ENCODE peak calls at places on chromosomes 1 and 21, in nine cellular contexts. J is retinal pigment epithelial cell, L is SK-N-SH, X is IMR-90, W is A549, S is cardiac muscle cell, M is endodermal cell, R is astrocyte of the spinal cord, I is AG10803. H is an unnamed sample.

GRCh38 chr1:153533689-153534201 is 2.0 kb downstream of the S100A6 start:
- DNase-seq in J (peak), L (no peak), X (peak), W (peak), S (peak), M (peak), R (peak), I (peak), H (peak)

GRCh38 chr1:184804220-184804619 is 49.6 kb upstream of the EDEM3 start:
- DNase-seq in J (no peak), L (no peak), X (no peak), W (no peak), S (no peak), M (no peak), R (no peak), I (no peak), H (no peak)

GRCh38 chr1:155871390-155871789 is 12.0 kb downstream of the SYT11 start:
- DNase-seq in J (peak), L (peak), X (peak), W (no peak), S (peak), M (no peak), R (peak), I (peak), H (no peak)

GRCh38 chr1:59195151-59195550 is 101.7 kb upstream of the FGGY start:
- DNase-seq in J (no peak), L (no peak), X (no peak), W (no peak), S (no peak), M (no peak), R (peak), I (peak), H (no peak)

GRCh38 chr1:183996036-183996376 is 41.5 kb downstream of the COLGALT2 start:
- DNase-seq in J (no peak), L (no peak), X (no peak), W (no peak), S (no peak), M (no peak), R (no peak), I (no peak), H (no peak)

GRCh38 chr1:222794656-222795474 is 20.0 kb upstream of the DISP1 start:
- DNase-seq in J (no peak), L (no peak), X (no peak), W (no peak), S (no peak), M (no peak), R (no peak), I (peak), H (no peak)

GRCh38 chr1:227770812-227771211 is 35.6 kb downstream of the SNAP47 start:
- DNase-seq in J (no peak), L (no peak), X (no peak), W (no peak), S (no peak), M (no peak), R (no peak), I (no peak), H (no peak)

GRCh38 chr1:90671251-90671650 is 45.9 kb downstream of the BARHL2 start:
- DNase-seq in J (no peak), L (no peak), X (no peak), W (no peak), S (no peak), M (no peak), R (no peak), I (no peak), H (no peak)

GRCh38 chr1:153771841-153772593 is 3.2 kb upstream of the SLC27A3 start:
- DNase-seq in J (no peak), L (peak), X (no peak), W (peak), S (no peak), M (peak), R (no peak), I (no peak), H (no peak)

GRCh38 chr1:174682419-174683008 is 234.8 kb downstream of the GPR52 start:
- DNase-seq in J (peak), L (no peak), X (peak), W (no peak), S (peak), M (no peak), R (peak), I (peak), H (no peak)

GRCh38 chr1:29333008-29333407 is 96.7 kb downstream of the PTPRU start:
- DNase-seq in J (no peak), L (no peak), X (no peak), W (no peak), S (no peak), M (no peak), R (no peak), I (no peak), H (no peak)

GRCh38 chr1:34477632-34478141 is 277.2 kb upstream of the GJB5 start:
- DNase-seq in J (no peak), L (no peak), X (no peak), W (no peak), S (no peak), M (peak), R (no peak), I (no peak), H (no peak)

GRCh38 chr1:50978852-50979781 is 9.1 kb downstream of the CDKN2C start:
- DNase-seq in J (no peak), L (peak), X (no peak), W (no peak), S (no peak), M (peak), R (no peak), I (peak), H (no peak)

GRCh38 chr1:51953079-51953478 is 37.4 kb downstream of the RAB3B start:
- DNase-seq in J (no peak), L (no peak), X (no peak), W (no peak), S (no peak), M (no peak), R (no peak), I (no peak), H (no peak)

GRCh38 chr1:112674986-112675727 is 698 bp downstream of the MOV10 start:
- DNase-seq in J (no peak), L (peak), X (peak), W (peak), S (no peak), M (peak), R (peak), I (no peak), H (no peak)
- TF ChIP-seq CTCF in J (no peak), L (peak), X (peak), W (peak), S (no peak), M (peak), R (no peak), I (no peak), H (no peak)

DNA sequence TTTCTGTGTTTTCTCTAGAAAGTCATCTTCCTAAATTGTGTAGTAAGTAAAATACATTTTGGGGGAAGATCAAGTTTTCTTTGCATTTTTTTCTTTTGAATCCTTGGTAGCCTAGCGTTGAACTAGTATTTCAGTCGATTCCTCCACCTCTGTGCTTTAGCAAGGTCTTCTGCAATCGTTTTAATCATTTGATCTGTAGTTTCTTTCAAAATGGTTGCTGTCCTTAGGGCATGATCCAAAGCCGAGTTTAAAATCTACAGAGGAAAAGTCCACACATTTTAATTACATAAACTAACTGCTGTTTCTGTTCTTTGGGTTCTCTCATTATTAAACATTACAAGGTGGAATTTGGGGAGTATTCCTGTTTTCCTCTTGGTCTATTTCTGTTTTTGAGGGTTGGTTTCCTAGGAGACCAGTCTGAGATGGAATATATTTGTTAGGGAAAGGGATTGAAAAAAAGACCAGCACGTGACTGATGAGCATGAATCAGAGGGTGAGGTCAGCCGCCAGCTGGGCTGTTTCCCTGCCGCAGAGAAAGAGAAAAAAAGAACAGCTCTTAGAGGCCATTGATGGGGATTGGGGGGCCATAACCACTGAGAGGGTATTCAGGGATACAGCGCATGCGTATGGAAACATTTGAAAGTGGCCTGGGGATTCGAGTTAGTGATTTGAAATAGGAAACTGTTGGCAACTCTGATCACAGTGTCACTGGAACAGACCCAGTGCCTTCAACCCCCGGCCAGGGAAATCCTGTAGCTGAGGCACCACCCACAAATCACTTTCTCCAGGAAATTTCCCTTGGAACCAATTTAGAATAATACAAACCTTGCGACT is 40.6 kb downstream of the AKNAD1 start:
- DNase-seq in J (peak), L (peak), X (peak), W (no peak), S (peak), M (peak), R (peak), I (peak), H (peak)
- H3K4me3 ChIP-seq in J (peak), L (peak), X (no peak), W (no peak), S (no peak), M (no peak), R (peak), I (peak), H (peak)

DNA sequence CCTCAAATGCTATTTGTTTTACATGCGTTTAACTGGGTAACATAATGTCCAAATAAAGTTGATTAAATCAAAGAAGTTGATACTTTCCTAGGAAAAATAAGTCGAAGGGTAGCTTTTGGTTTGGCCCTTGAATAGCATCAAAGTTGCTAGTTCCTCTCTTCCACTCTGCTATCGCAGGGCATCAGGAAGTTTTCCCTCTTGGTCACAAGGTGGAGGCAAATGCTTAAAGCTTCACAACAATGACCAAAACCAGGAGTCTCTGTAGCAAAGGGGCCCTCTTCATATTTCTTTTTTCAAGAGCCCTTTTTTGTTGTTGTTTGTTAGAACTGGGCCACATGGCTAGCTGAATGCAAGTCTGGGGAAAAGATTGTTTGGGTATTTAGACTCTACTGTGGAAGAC is 668.4 kb downstream of the KCNT2 start:
- DNase-seq in J (no peak), L (no peak), X (no peak), W (no peak), S (no peak), M (peak), R (peak), I (no peak), H (no peak)
- TF ChIP-seq CTCF in J (peak), L (no peak), X (no peak), W (no peak), S (no peak), M (peak), R (peak), I (no peak), H (peak)

GRCh38 chr1:242743983-242744780 is 219.7 kb upstream of the PLD5 start:
- DNase-seq in J (no peak), L (no peak), X (no peak), W (no peak), S (no peak), M (no peak), R (no peak), I (no peak), H (no peak)
- H3K4me3 ChIP-seq in J (no peak), L (no peak), X (no peak), W (no peak), S (no peak), M (no peak), R (no peak), I (no peak), H (no peak)

GRCh38 chr21:28993293-28993629 is 584 bp upstream of the LTN1 start:
- DNase-seq in J (no peak), L (peak), X (no peak), W (no peak), S (no peak), M (no peak), R (no peak), I (no peak), H (no peak)

GRCh38 chr21:28991861-28992525 is 684 bp downstream of the LTN1 start:
- DNase-seq in J (no peak), L (no peak), X (no peak), W (no peak), S (no peak), M (peak), R (no peak), I (no peak), H (no peak)

GRCh38 chr21:28992526-28993292 is at the start of gene LTN1:
- DNase-seq in J (peak), L (peak), X (peak), W (peak), S (peak), M (peak), R (peak), I (peak), H (peak)
- TF ChIP-seq CTCF in J (no peak), L (no peak), X (no peak), W (no peak), S (no peak), M (no peak), R (no peak), I (no peak), H (no peak)

GRCh38 chr1:109783436-109783835 is 19.7 kb upstream of the EPS8L3 start:
- DNase-seq in J (peak), L (no peak), X (peak), W (peak), S (peak), M (peak), R (no peak), I (peak), H (no peak)
- H3K4me3 ChIP-seq in J (no peak), L (no peak), X (no peak), W (no peak), S (no peak), M (no peak), R (no peak), I (no peak), H (no peak)

GRCh38 chr1:236837115-236837514 is 42.0 kb downstream of the MTR start:
- DNase-seq in J (no peak), L (no peak), X (no peak), W (no peak), S (no peak), M (no peak), R (no peak), I (no peak), H (no peak)
- TF ChIP-seq CTCF in J (no peak), L (no peak), X (no peak), W (no peak), S (no peak), M (no peak), R (no peak), I (no peak), H (no peak)

GRCh38 chr1:64839270-64839669 is 94.4 kb downstream of the RAVER2 start:
- DNase-seq in J (no peak), L (no peak), X (no peak), W (no peak), S (no peak), M (no peak), R (no peak), I (no peak), H (no peak)

GRCh38 chr1:64843675-64844074 is 98.8 kb downstream of the RAVER2 start:
- DNase-seq in J (no peak), L (no peak), X (no peak), W (no peak), S (no peak), M (no peak), R (no peak), I (no peak), H (no peak)

GRCh38 chr1:64842244-64842643 is 97.4 kb downstream of the RAVER2 start:
- DNase-seq in J (no peak), L (no peak), X (no peak), W (no peak), S (no peak), M (no peak), R (no peak), I (no peak), H (no peak)

GRCh38 chr1:64839732-64840405 is 95.0 kb downstream of the RAVER2 start:
- DNase-seq in J (no peak), L (no peak), X (no peak), W (no peak), S (no peak), M (no peak), R (no peak), I (no peak), H (no peak)

GRCh38 chr1:64841330-64842065 is 96.6 kb downstream of the RAVER2 start:
- DNase-seq in J (no peak), L (no peak), X (no peak), W (no peak), S (peak), M (no peak), R (no peak), I (no peak), H (no peak)
- H3K4me3 ChIP-seq in J (no peak), L (no peak), X (no peak), W (no peak), S (no peak), M (no peak), R (no peak), I (no peak), H (no peak)

GRCh38 chr1:107123741-107124140 is 17.1 kb upstream of the NTNG1 start:
- DNase-seq in J (no peak), L (no peak), X (no peak), W (no peak), S (no peak), M (no peak), R (no peak), I (no peak), H (no peak)
- TF ChIP-seq CTCF in J (no peak), L (no peak), X (no peak), W (no peak), S (no peak), M (no peak), R (no peak), I (no peak), H (no peak)